ENCODE peak calls at places on chromosomes 12 and 14, in six cellular contexts. T is T47D; J is colonic mucosa; K is stimulated activated CD4-positive, alpha-beta T cell treated with anti-CD3 and anti-CD28 coated beads, Interleukin-15, amount 100 ng/mL, for 1 hour; V is kidney epithelial cell; R is NCI-H345. O is an unnamed sample.

GRCh38 chr12:51160814-51161459 is 12.0 kb downstream of the TFCP2 start:
- DNase-seq in T (no peak), J (no peak), K (no peak), V (no peak), R (no peak), O (no peak)

GRCh38 chr14:74909501-74909900 is 13.6 kb downstream of the RPS6KL1 start:
- DNase-seq in T (no peak), J (no peak), K (no peak), V (no peak), R (no peak), O (no peak)

GRCh38 chr12:70052476-70052875 is 190.8 kb upstream of the CNOT2 start:
- DNase-seq in T (no peak), J (no peak), K (no peak), V (no peak), R (no peak), O (no peak)

GRCh38 chr12:110637869-110638441 is 24.0 kb downstream of the TCTN1 start:
- DNase-seq in T (no peak), J (no peak), K (no peak), V (no peak), R (no peak), O (no peak)

GRCh38 chr14:90384543-90384911 is 12.3 kb upstream of the CALM1 start:
- DNase-seq in T (no peak), J (no peak), K (no peak), V (no peak), R (no peak), O (no peak)

GRCh38 chr12:102948941-102949352 is 8.5 kb upstream of the ASCL1 start:
- DNase-seq in T (no peak), J (peak; percentile 46), K (no peak), V (no peak), R (peak; percentile 81), O (peak; percentile 42)

GRCh38 chr12:42103155-42103554 is 41.5 kb downstream of the GXYLT1 start:
- DNase-seq in T (no peak), J (no peak), K (no peak), V (no peak), R (no peak), O (no peak)

GRCh38 chr14:70698288-70698687 is 56.6 kb downstream of the TTC9 start:
- DNase-seq in T (no peak), J (peak; percentile 60), K (no peak), V (peak; percentile 16), R (no peak), O (peak; percentile 78)

GRCh38 chr12:98741229-98741614 is 96.1 kb downstream of the APAF1 start:
- DNase-seq in T (no peak), J (no peak), K (no peak), V (no peak), R (no peak), O (no peak)

O was measured in kidney tubule cell.